ENCODE peak calls at places on chromosome X, in eight cellular contexts. Y, G, R, U, I, O, H and C are unnamed samples.

GRCh38 chrX:75746891-75747639 is 38.0 kb downstream of the MAGEE2 start:
- DNase-seq in H (peak; percentile 0), O (no peak), I (no peak), G (no peak), R (peak; percentile 56), Y (peak; percentile 53), U (peak; percentile 42), C (peak; percentile 3)

GRCh38 chrX:103776586-103776985 is at the start of gene PLP1:
- DNase-seq in U (no peak), R (no peak), I (no peak), G (no peak), O (no peak), H (no peak), Y (no peak), C (no peak)

GRCh38 chrX:19382500-19383145 is 38.9 kb downstream of the PDHA1 start:
- DNase-seq in H (peak; percentile 11), R (no peak), G (peak; percentile 29), O (no peak), Y (peak; percentile 59), U (peak; percentile 34), I (no peak), C (peak; percentile 13)

GRCh38 chrX:57445046-57445445 is 146.8 kb upstream of the ZXDB start:
- DNase-seq in G (peak; percentile 42), Y (no peak), I (no peak), U (no peak), O (no peak), R (no peak), H (no peak), C (no peak)

GRCh38 chrX:69615779-69616519 is at the start of gene EDA:
- DNase-seq in R (peak; percentile 87), G (peak; percentile 57), U (peak; percentile 87), H (peak; percentile 62), O (no peak), I (peak; percentile 78), Y (peak; percentile 91), C (peak; percentile 65)

GRCh38 chrX:96837808-96838207 is 45.9 kb upstream of the RPA4 start:
- DNase-seq in R (no peak), I (no peak), G (peak; percentile 51), Y (no peak), U (no peak), O (no peak), H (peak; percentile 5), C (peak; percentile 11)

GRCh38 chrX:12153741-12154140 is 15.5 kb downstream of the FRMPD4 start:
- DNase-seq in H (no peak), O (no peak), R (no peak), Y (no peak), U (no peak), G (no peak), I (no peak), C (no peak)

GRCh38 chrX:106726485-106727437 is at the start of gene RNF128:
- DNase-seq in R (peak; percentile 25), G (peak; percentile 65), O (no peak), U (no peak), H (peak; percentile 23), I (peak; percentile 50), Y (peak; percentile 61), C (peak; percentile 55)

GRCh38 chrX:148470324-148470723 is 30.1 kb upstream of the AFF2 start:
- DNase-seq in O (no peak), I (no peak), H (no peak), U (no peak), G (no peak), R (no peak), Y (no peak), C (no peak)

GRCh38 chrX:154797006-154797405 is 8.3 kb downstream of the MPP1 start:
- DNase-seq in G (peak; percentile 2), I (no peak), H (peak; percentile 12), U (no peak), O (no peak), Y (no peak), R (no peak), C (no peak)

GRCh38 chrX:30521440-30522182 is 56.0 kb downstream of the TASL start:
- DNase-seq in O (no peak), R (no peak), H (peak; percentile 35), U (no peak), Y (no peak), G (peak; percentile 19), I (no peak), C (peak; percentile 3)

GRCh38 chrX:111133389-111133788 is 37.4 kb downstream of the PAK3 start:
- DNase-seq in U (no peak), O (no peak), G (peak; percentile 59), R (no peak), I (no peak), Y (no peak), H (no peak), C (no peak)

GRCh38 chrX:21757960-21758359 is at the start of gene SMPX:
- DNase-seq in Y (no peak), R (no peak), H (no peak), O (no peak), G (no peak), I (no peak), U (peak; percentile 25), C (no peak)

GRCh38 chrX:151966236-151966635 is 8.2 kb downstream of the GABRE start:
- DNase-seq in G (no peak), H (no peak), Y (no peak), U (no peak), I (no peak), O (no peak), R (no peak), C (no peak)

GRCh38 chrX:40108959-40109287 is 11.2 kb upstream of the BCOR start:
- DNase-seq in H (peak; percentile 80), O (no peak), U (peak; percentile 83), G (no peak), Y (peak; percentile 64), R (peak; percentile 86), I (peak; percentile 76), C (peak; percentile 61)

GRCh38 chrX:16114640-16115039 is 8.7 kb upstream of the GRPR start:
- DNase-seq in U (no peak), G (no peak), H (peak; percentile 88), O (peak; percentile 45), I (no peak), R (no peak), Y (no peak), C (no peak)

GRCh38 chrX:1449581-1450149 is 3.0 kb downstream of the ASMTL start:
- DNase-seq in Y (no peak), G (no peak), H (no peak), O (no peak), U (no peak), I (peak; percentile 13), R (no peak), C (no peak)

GRCh38 chrX:6505960-6506359 is 29.0 kb downstream of the VCX3A start:
- DNase-seq in G (no peak), I (no peak), R (no peak), H (no peak), U (no peak), O (no peak), Y (no peak), C (no peak)

GRCh38 chrX:16778545-16778944 is 7.7 kb upstream of the TXLNG start:
- DNase-seq in H (no peak), G (no peak), U (no peak), R (no peak), I (no peak), O (no peak), Y (no peak), C (no peak)

GRCh38 chrX:67334323-67334722 is 209.5 kb upstream of the AR start:
- DNase-seq in Y (no peak), R (no peak), H (no peak), G (no peak), U (no peak), I (no peak), O (no peak), C (no peak)

GRCh38 chrX:154472685-154473632 is 6.1 kb downstream of the LAGE3 start:
- DNase-seq in I (no peak), Y (no peak), O (no peak), H (no peak), R (no peak), G (no peak), U (no peak), C (no peak)

GRCh38 chrX:17154001-17154400 is 207.5 kb downstream of the REPS2 start:
- DNase-seq in R (no peak), I (no peak), H (peak; percentile 47), O (no peak), G (peak; percentile 12), U (no peak), Y (no peak), C (no peak)

GRCh38 chrX:39427492-39428289 is 626.4 kb downstream of the MID1IP1 start:
- DNase-seq in U (no peak), G (peak; percentile 64), Y (no peak), I (no peak), R (peak; percentile 37), O (no peak), H (peak; percentile 51), C (peak; percentile 34)

GRCh38 chrX:39900788-39901170 is 197.0 kb downstream of the BCOR start:
- DNase-seq in O (no peak), G (no peak), R (no peak), U (no peak), I (no peak), Y (peak; percentile 31), H (no peak), C (no peak)

GRCh38 chrX:39580043-39580442 is 517.7 kb downstream of the BCOR start:
- DNase-seq in U (no peak), I (no peak), G (no peak), H (no peak), Y (no peak), R (no peak), O (no peak), C (no peak)

GRCh38 chrX:21745756-21746155 is 12.2 kb downstream of the SMPX start:
- DNase-seq in R (peak; percentile 18), I (no peak), Y (peak; percentile 52), O (no peak), H (peak; percentile 29), G (no peak), U (no peak), C (peak; percentile 2)

GRCh38 chrX:124435616-124436015 is 89.3 kb downstream of the SH2D1A start:
- DNase-seq in I (no peak), U (no peak), G (no peak), R (no peak), H (no peak), Y (no peak), O (no peak), C (no peak)

GRCh38 chrX:134396174-134396573 is 63.8 kb upstream of the HPRT1 start:
- DNase-seq in I (no peak), R (no peak), Y (no peak), U (no peak), O (no peak), G (peak; percentile 18), H (no peak), C (peak; percentile 10)

GRCh38 chrX:2500091-2500680 is 590 bp downstream of the DHRSX start:
- DNase-seq in R (peak; percentile 65), I (no peak), Y (peak; percentile 58), G (peak; percentile 55), U (peak; percentile 34), H (peak; percentile 54), O (no peak), C (peak; percentile 33)

GRCh38 chrX:154749856-154750255 is 1.0 kb downstream of the GAB3 start:
- DNase-seq in U (no peak), H (no peak), O (no peak), R (no peak), Y (no peak), I (no peak), G (no peak), C (no peak)